ENCODE peak calls at places on chromosome 7, in four cellular contexts. M, G, N and F are unnamed samples.

GRCh38 chr7:112407261-112407660 is 43.0 kb upstream of the IFRD1 start:
- DNase-seq in M (no peak), G (no peak), N (no peak), F (no peak)

GRCh38 chr7:100048680-100049079 is 894 bp upstream of the ZSCAN21 start:
- DNase-seq in M (no peak), N (no peak), G (no peak), F (no peak)

GRCh38 chr7:100942038-100942774 is 7.1 kb upstream of the MUC3A start:
- DNase-seq in N (peak; percentile 93), G (peak; percentile 83), M (no peak), F (no peak)

GRCh38 chr7:40437498-40437897 is 302.7 kb downstream of the SUGCT start:
- DNase-seq in M (no peak), G (peak; percentile 79), N (peak; percentile 92), F (peak; percentile 38)

GRCh38 chr7:44103941-44104879 is at the start of gene AEBP1:
- DNase-seq in N (no peak), M (peak; percentile 71), G (peak; percentile 17), F (peak; percentile 57)

GRCh38 chr7:121302214-121302745 is 26.5 kb upstream of the WNT16 start:
- DNase-seq in N (peak; percentile 84), M (no peak), G (no peak), F (no peak)

GRCh38 chr7:84508569-84508968 is 314.0 kb upstream of the SEMA3A start:
- DNase-seq in N (no peak), M (no peak), G (no peak), F (no peak)

GRCh38 chr7:107751113-107751512 is 7.2 kb downstream of the CBLL1 start:
- DNase-seq in N (no peak), G (no peak), M (no peak), F (no peak)

GRCh38 chr7:98398567-98399372 is 2.1 kb downstream of the BAIAP2L1 start:
- DNase-seq in N (peak; percentile 15), M (peak; percentile 9), G (no peak), F (peak; percentile 32)

GRCh38 chr7:151398446-151399304 is 11.2 kb downstream of the WDR86 start:
- DNase-seq in N (no peak), G (no peak), M (no peak), F (no peak)

GRCh38 chr7:41579961-41580935 is 122.6 kb downstream of the INHBA start:
- DNase-seq in M (no peak), G (peak; percentile 95), N (peak; percentile 90), F (no peak)

GRCh38 chr7:54882694-54883093 is 123.7 kb upstream of the SEC61G start:
- DNase-seq in N (peak; percentile 44), M (no peak), G (no peak), F (no peak)

GRCh38 chr7:14377646-14378266 is 388.3 kb upstream of the ETV1 start:
- DNase-seq in N (no peak), G (no peak), M (no peak), F (no peak)

GRCh38 chr7:157208758-157209413 is 70.2 kb downstream of the UBE3C start:
- DNase-seq in N (no peak), G (no peak), M (no peak), F (no peak)
- TF ChIP-seq CTCF in N (no peak), G (no peak), M (no peak), F (no peak)

GRCh38 chr7:7002416-7003062 is 176.5 kb upstream of the CCZ1B start:
- DNase-seq in G (no peak), M (peak; percentile 19), N (no peak), F (no peak)

DNA sequence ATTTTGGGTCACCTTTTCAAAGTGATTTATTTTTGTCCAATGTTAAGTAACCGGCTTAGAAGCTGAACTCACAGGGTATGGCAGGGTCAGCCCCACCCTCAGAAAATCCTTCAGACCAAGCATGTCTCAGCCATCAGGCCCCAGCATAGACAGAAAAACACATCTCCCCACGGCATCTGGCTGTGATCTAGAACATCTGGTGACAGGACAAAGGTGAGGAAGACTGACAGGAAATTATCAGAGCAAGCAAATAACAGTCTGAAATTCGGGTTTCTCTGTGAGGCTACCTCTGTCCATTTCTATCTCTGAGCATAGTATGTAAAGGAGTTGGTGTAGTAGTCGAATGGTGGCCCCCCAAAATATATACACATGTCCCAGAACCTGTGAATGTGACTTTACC is 177.0 kb upstream of the C1GALT1 start:
- DNase-seq in G (no peak), M (no peak), N (no peak), F (no peak)
- H3K27ac ChIP-seq in G (no peak overlapping the region), M (no peak overlapping the region), N (no peak overlapping the region), F (no peak overlapping the region)

GRCh38 chr7:131626643-131627042 is 70.2 kb upstream of the PODXL start:
- DNase-seq in N (no peak), G (no peak), M (no peak), F (no peak)
- H3K79me2 ChIP-seq in N (no peaks in the 10 kb centered on the region), G (no peaks in the 10 kb centered on the region), M (no peaks in the 10 kb centered on the region), F (no peaks in the 10 kb centered on the region)

GRCh38 chr7:135888740-135889139 is 88.4 kb downstream of the MTPN start:
- DNase-seq in M (no peak), N (peak; percentile 88), G (no peak), F (no peak)
- TF ChIP-seq CTCF in M (no peak), N (no peak), G (no peak), F (no peak)

GRCh38 chr7:36236073-36236472 is 83.0 kb downstream of the EEPD1 start:
- DNase-seq in M (no peak), N (no peak), G (no peak), F (no peak)

GRCh38 chr7:36231406-36231805 is 78.4 kb downstream of the EEPD1 start:
- DNase-seq in M (no peak), N (no peak), G (no peak), F (no peak)

GRCh38 chr7:36232555-36232954 is 79.5 kb downstream of the EEPD1 start:
- DNase-seq in N (no peak), G (no peak), M (no peak), F (no peak)

GRCh38 chr7:36228039-36228438 is 75.0 kb downstream of the EEPD1 start:
- DNase-seq in G (no peak), M (no peak), N (no peak), F (no peak)

DNA sequence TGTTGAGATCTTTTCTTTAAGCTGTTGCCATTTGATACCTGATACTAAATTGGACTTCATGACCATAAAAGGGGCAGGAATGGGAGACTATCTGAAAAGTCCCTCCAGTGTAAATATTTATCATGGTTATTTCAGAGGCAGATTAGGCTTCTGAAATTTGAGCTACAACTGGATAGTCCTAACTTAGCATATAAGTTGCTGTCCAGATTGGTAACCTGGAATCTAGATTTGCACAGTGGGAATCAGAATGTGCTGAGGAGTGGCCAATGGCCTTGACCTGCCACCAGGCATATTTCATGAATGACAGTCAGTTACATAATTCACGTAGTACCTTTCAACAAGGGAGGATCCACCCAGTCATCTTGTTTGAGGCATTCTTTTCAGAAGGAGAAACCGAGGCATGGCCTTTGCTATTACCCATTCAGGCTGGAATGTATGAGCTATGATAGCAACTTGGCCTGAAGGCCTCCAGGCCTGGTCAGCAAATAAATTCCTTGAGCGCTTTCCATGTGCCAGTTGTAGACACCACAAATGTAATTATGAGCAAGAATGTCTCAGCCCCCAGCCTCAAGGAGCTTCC is 80.0 kb downstream of the EEPD1 start:
- DNase-seq in G (no peak), N (peak; percentile 36), M (no peak), F (no peak)
- H3K27ac ChIP-seq in G (no peak overlapping the region), N (no peak overlapping the region), M (no peak overlapping the region), F (peak overlapping the region; percentile 26)

GRCh38 chr7:15678646-15679045 is 7.8 kb downstream of the MEOX2 start:
- DNase-seq in N (no peak), G (no peak), M (no peak), F (no peak)
- H3K79me2 ChIP-seq in N (no peaks in the 10 kb centered on the region), G (peaks cover 74% of the 10 kb centered on the region), M (no peaks in the 10 kb centered on the region), F (no peaks in the 10 kb centered on the region)

DNA sequence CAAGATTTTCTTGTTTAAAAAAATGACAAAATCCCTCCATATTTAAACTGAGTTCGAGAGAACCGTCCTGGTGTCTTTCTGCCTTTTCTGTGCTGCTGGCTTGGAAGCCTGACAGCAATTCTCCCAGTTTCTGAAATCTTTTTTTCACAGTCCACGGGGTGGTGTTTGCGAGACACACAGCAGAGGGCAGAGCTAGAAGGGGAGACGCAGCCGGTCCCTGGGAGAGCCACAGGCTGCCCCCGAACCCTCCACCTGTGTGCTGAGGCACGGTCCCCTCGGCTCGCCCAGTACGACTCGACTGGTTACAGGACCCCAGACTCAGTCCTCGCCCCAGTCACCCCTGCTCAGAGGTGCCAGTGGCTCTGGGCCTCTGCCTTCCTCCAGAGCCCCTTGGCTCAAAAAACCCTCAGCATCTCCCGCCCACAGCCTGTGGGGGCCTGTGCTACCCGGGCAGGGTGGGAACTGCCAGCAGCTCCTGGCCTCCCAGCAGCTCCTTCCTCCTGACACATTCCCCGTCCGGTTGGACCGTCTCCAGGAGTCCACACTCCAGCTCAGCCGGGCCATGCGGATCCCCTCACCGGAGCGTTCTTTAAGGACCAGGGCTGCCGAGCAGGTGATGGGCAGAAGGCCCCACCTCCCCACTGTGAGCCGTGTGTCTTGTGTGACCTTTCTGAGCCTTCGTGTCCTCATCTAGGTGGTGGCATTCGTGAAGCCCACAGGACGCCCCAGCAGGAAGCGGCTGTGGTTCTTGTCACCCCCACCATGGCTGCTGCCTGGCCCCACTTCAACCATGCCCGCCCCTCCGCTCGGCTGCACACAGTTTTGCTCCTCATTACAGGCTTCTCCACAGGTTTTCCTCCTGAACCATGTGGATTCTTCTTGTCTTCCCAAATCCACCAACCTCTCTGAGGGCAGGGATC is 52.3 kb upstream of the EN2 start:
- DNase-seq in G (no peak), M (peak; percentile 32), N (peak; percentile 9), F (no peak)
- TF ChIP-seq CTCF in G (no peak), M (peak; percentile 28), N (peak; percentile 27), F (no peak)